ENCODE peak calls at places on chromosomes 7 and 10, in five cellular contexts. J is MCF 10A, G is NAMALWA, X is sigmoid colon, Y is GDM1. F is an unnamed sample.

GRCh38 chr7:84218681-84219080 is 24.1 kb upstream of the SEMA3A start:
- DNase-seq in Y (no peak), X (no peak), G (no peak), J (peak), F (no peak)

GRCh38 chr7:154440656-154441055 is 388.5 kb downstream of the DPP6 start:
- DNase-seq in G (no peak), Y (no peak), J (no peak), X (no peak), F (no peak)

GRCh38 chr7:41685684-41686083 is 17.2 kb downstream of the INHBA start:
- DNase-seq in J (peak), X (no peak), Y (no peak), G (no peak), F (no peak)

GRCh38 chr10:94315975-94316464 is 46.7 kb downstream of the NOC3L start:
- DNase-seq in X (no peak), Y (no peak), J (no peak), G (no peak), F (no peak)

GRCh38 chr10:17736223-17736622 is 15.8 kb upstream of the TMEM236 start:
- DNase-seq in G (no peak), Y (no peak), J (no peak), X (no peak), F (no peak)

GRCh38 chr7:158676171-158676840 is 28.3 kb downstream of the NCAPG2 start:
- DNase-seq in G (no peak), J (peak), Y (no peak), X (no peak), F (no peak)

GRCh38 chr7:74525881-74526280 is 72.2 kb downstream of the GTF2IRD1 start:
- DNase-seq in X (no peak), G (no peak), Y (no peak), J (peak), F (no peak)

GRCh38 chr10:100782845-100783244 is 37.5 kb downstream of the PAX2 start:
- DNase-seq in X (peak), Y (no peak), G (no peak), J (no peak), F (no peak)

GRCh38 chr10:70664702-70665195 is 7.6 kb upstream of the ADAMTS14 start:
- DNase-seq in G (no peak), J (peak), Y (no peak), X (peak), F (no peak)

GRCh38 chr7:94630855-94631254 is 25.1 kb downstream of the SGCE start:
- DNase-seq in X (no peak), Y (no peak), G (no peak), J (no peak), F (no peak)

GRCh38 chr7:150823484-150824126 is 23.0 kb downstream of the TMEM176A start:
- DNase-seq in Y (no peak), X (no peak), J (no peak), G (no peak), F (no peak)

F was measured in HL-60.